ENCODE peak calls at places on chromosomes 3 and 15, in ten cellular contexts. One of them, this sample, is unnamed.

GRCh38 chr15:52261498-52262242 is 33.9 kb downstream of the MYO5C start:
- DNase-seq in fibroblast of pulmonary artery: peak
- DNase-seq in LHCN-M2: peak
- DNase-seq in activated CD8-positive, alpha-beta memory T cell treated with anti-CD3 and anti-CD28 coated beads for 24 hours: peak
- DNase-seq in bronchial epithelial cell: peak
- DNase-seq in fibroblast of lung: peak
- DNase-seq in substantia nigra: no peak
- DNase-seq in AG20443: peak
- DNase-seq in GM13977: peak
- DNase-seq in activated T-cell treated with anti-CD3 and anti-CD28 coated beads, Interleukin-2, amount 50 U/mL, for 24 hours: peak
- DNase-seq in this sample: peak

GRCh38 chr3:54342676-54343075 is 220.3 kb downstream of the CACNA2D3 start:
- DNase-seq in GM13977: no peak
- DNase-seq in substantia nigra: no peak
- DNase-seq in AG20443: no peak
- DNase-seq in fibroblast of lung: no peak
- DNase-seq in fibroblast of pulmonary artery: no peak
- DNase-seq in activated CD8-positive, alpha-beta memory T cell treated with anti-CD3 and anti-CD28 coated beads for 24 hours: no peak
- DNase-seq in activated T-cell treated with anti-CD3 and anti-CD28 coated beads, Interleukin-2, amount 50 U/mL, for 24 hours: no peak
- DNase-seq in LHCN-M2: no peak
- DNase-seq in bronchial epithelial cell: no peak
- DNase-seq in this sample: no peak

GRCh38 chr15:56045068-56045748 is 51.8 kb upstream of the NEDD4 start:
- DNase-seq in fibroblast of lung: no peak
- DNase-seq in substantia nigra: no peak
- DNase-seq in fibroblast of pulmonary artery: no peak
- DNase-seq in activated T-cell treated with anti-CD3 and anti-CD28 coated beads, Interleukin-2, amount 50 U/mL, for 24 hours: no peak
- DNase-seq in activated CD8-positive, alpha-beta memory T cell treated with anti-CD3 and anti-CD28 coated beads for 24 hours: no peak
- DNase-seq in bronchial epithelial cell: peak
- DNase-seq in AG20443: no peak
- DNase-seq in LHCN-M2: no peak
- DNase-seq in GM13977: no peak
- DNase-seq in this sample: no peak

GRCh38 chr3:107524214-107525100 is 1.7 kb downstream of the BBX start:
- DNase-seq in fibroblast of pulmonary artery: peak
- DNase-seq in LHCN-M2: peak
- DNase-seq in AG20443: peak
- DNase-seq in activated CD8-positive, alpha-beta memory T cell treated with anti-CD3 and anti-CD28 coated beads for 24 hours: peak
- DNase-seq in GM13977: peak
- DNase-seq in fibroblast of lung: peak
- DNase-seq in substantia nigra: peak
- DNase-seq in bronchial epithelial cell: peak
- DNase-seq in activated T-cell treated with anti-CD3 and anti-CD28 coated beads, Interleukin-2, amount 50 U/mL, for 24 hours: peak
- DNase-seq in this sample: peak

GRCh38 chr3:18425641-18426403 is 683 bp upstream of the SATB1 start:
- DNase-seq in AG20443: no peak
- DNase-seq in bronchial epithelial cell: no peak
- DNase-seq in fibroblast of pulmonary artery: peak
- DNase-seq in activated T-cell treated with anti-CD3 and anti-CD28 coated beads, Interleukin-2, amount 50 U/mL, for 24 hours: peak
- DNase-seq in LHCN-M2: no peak
- DNase-seq in activated CD8-positive, alpha-beta memory T cell treated with anti-CD3 and anti-CD28 coated beads for 24 hours: no peak
- DNase-seq in fibroblast of lung: no peak
- DNase-seq in GM13977: peak
- DNase-seq in substantia nigra: peak
- DNase-seq in this sample: no peak

GRCh38 chr15:51750942-51751686 is at the start of gene TMOD2:
- DNase-seq in fibroblast of lung: peak
- DNase-seq in AG20443: peak
- DNase-seq in substantia nigra: peak
- DNase-seq in activated T-cell treated with anti-CD3 and anti-CD28 coated beads, Interleukin-2, amount 50 U/mL, for 24 hours: peak
- DNase-seq in LHCN-M2: peak
- DNase-seq in GM13977: peak
- DNase-seq in activated CD8-positive, alpha-beta memory T cell treated with anti-CD3 and anti-CD28 coated beads for 24 hours: peak
- DNase-seq in bronchial epithelial cell: peak
- DNase-seq in fibroblast of pulmonary artery: peak
- DNase-seq in this sample: no peak

GRCh38 chr3:188807002-188807401 is 364.8 kb upstream of the TPRG1 start:
- DNase-seq in GM13977: no peak
- DNase-seq in activated T-cell treated with anti-CD3 and anti-CD28 coated beads, Interleukin-2, amount 50 U/mL, for 24 hours: no peak
- DNase-seq in AG20443: no peak
- DNase-seq in fibroblast of lung: peak
- DNase-seq in bronchial epithelial cell: no peak
- DNase-seq in fibroblast of pulmonary artery: peak
- DNase-seq in substantia nigra: no peak
- DNase-seq in activated CD8-positive, alpha-beta memory T cell treated with anti-CD3 and anti-CD28 coated beads for 24 hours: no peak
- DNase-seq in LHCN-M2: peak
- DNase-seq in this sample: no peak

GRCh38 chr3:34073961-34074360 is 275.5 kb downstream of the PDCD6IP start:
- DNase-seq in substantia nigra: no peak
- DNase-seq in GM13977: no peak
- DNase-seq in LHCN-M2: no peak
- DNase-seq in fibroblast of lung: no peak
- DNase-seq in AG20443: no peak
- DNase-seq in activated CD8-positive, alpha-beta memory T cell treated with anti-CD3 and anti-CD28 coated beads for 24 hours: no peak
- DNase-seq in activated T-cell treated with anti-CD3 and anti-CD28 coated beads, Interleukin-2, amount 50 U/mL, for 24 hours: no peak
- DNase-seq in fibroblast of pulmonary artery: no peak
- DNase-seq in bronchial epithelial cell: no peak
- DNase-seq in this sample: no peak

This sample was measured in brain microvascular endothelial cell.